ENCODE peak calls at places on chromosome 5, in nine cellular contexts. D is H9, Y is neural progenitor cell, P is IMR-90, G is PC-3, V is GM23248, E is fibroblast of lung, I is HepG2, K is SK-N-SH. A is an unnamed sample.
A peak's percentile ranks its signal among the peaks of the same experiment; 100 is the strongest.

GRCh38 chr5:51622161-51622790 is 239.0 kb downstream of the ISL1 start:
- DNase-seq in D (no peak), Y (peak; percentile 5), P (no peak), G (no peak), V (no peak), E (no peak), I (no peak), K (no peak), A (no peak)

GRCh38 chr5:35741126-35741711 is 115.5 kb upstream of the IL7R start:
- DNase-seq in D (no peak), Y (no peak), P (peak; percentile 6), G (peak; percentile 65), V (peak; percentile 73), E (no peak), I (peak; percentile 81), K (no peak), A (no peak)

GRCh38 chr5:39167141-39167972 is 52.0 kb downstream of the FYB1 start:
- DNase-seq in D (no peak), Y (no peak), P (peak; percentile 28), G (no peak), V (peak; percentile 22), E (peak; percentile 22), I (no peak), K (no peak), A (no peak)

GRCh38 chr5:80269991-80270438 is 14.2 kb upstream of the SERINC5 start:
- DNase-seq in D (no peak), Y (no peak), P (no peak), G (no peak), V (no peak), E (no peak), I (no peak), K (no peak), A (no peak)

GRCh38 chr5:108184940-108185339 is 197.0 kb downstream of the FBXL17 start:
- DNase-seq in D (no peak), Y (no peak), P (no peak), G (no peak), V (no peak), E (no peak), I (no peak), K (no peak), A (no peak)

GRCh38 chr5:117072439-117072838 is 497.8 kb upstream of the SEMA6A start:
- DNase-seq in D (peak; percentile 66), Y (peak; percentile 60), P (no peak), G (no peak), V (no peak), E (no peak), I (no peak), K (no peak), A (no peak)

GRCh38 chr5:120252839-120253238 is 211.3 kb upstream of the PRR16 start:
- DNase-seq in D (no peak), Y (no peak), P (peak; percentile 62), G (peak; percentile 34), V (no peak), E (peak; percentile 69), I (no peak), K (no peak), A (no peak)

GRCh38 chr5:160457255-160457654 is 35.6 kb downstream of the PTTG1 start:
- DNase-seq in D (no peak), Y (no peak), P (no peak), G (no peak), V (no peak), E (no peak), I (no peak), K (no peak), A (no peak)

GRCh38 chr5:108661590-108662219 is 86.0 kb upstream of the FER start:
- DNase-seq in D (no peak), Y (no peak), P (peak; percentile 47), G (peak; percentile 92), V (peak; percentile 24), E (peak; percentile 44), I (peak; percentile 33), K (no peak), A (no peak)

GRCh38 chr5:13746026-13746425 is 198.5 kb downstream of the DNAH5 start:
- DNase-seq in D (no peak), Y (no peak), P (peak; percentile 49), G (peak; percentile 70), V (peak; percentile 8), E (peak; percentile 4), I (no peak), K (no peak), A (no peak)

GRCh38 chr5:124823336-124823849 is 77.0 kb upstream of the ZNF608 start:
- DNase-seq in D (no peak), Y (no peak), P (no peak), G (no peak), V (no peak), E (no peak), I (no peak), K (no peak), A (no peak)

GRCh38 chr5:124825983-124826337 is 79.5 kb upstream of the ZNF608 start:
- DNase-seq in D (no peak), Y (no peak), P (no peak), G (no peak), V (no peak), E (no peak), I (no peak), K (no peak), A (peak; percentile 60)

GRCh38 chr5:124825250-124825982 is 79.0 kb upstream of the ZNF608 start:
- DNase-seq in D (no peak), Y (no peak), P (no peak), G (no peak), V (no peak), E (no peak), I (no peak), K (no peak), A (peak; percentile 87)

GRCh38 chr5:124824637-124825158 is 78.3 kb upstream of the ZNF608 start:
- DNase-seq in D (no peak), Y (no peak), P (peak; percentile 85), G (peak; percentile 60), V (peak; percentile 48), E (peak; percentile 89), I (no peak), K (peak; percentile 46), A (no peak)

GRCh38 chr5:124822647-124823046 is 76.2 kb upstream of the ZNF608 start:
- DNase-seq in D (no peak), Y (no peak), P (no peak), G (no peak), V (no peak), E (no peak), I (no peak), K (no peak), A (no peak)
- H4K20me1 ChIP-seq in D (no peaks in the 10 kb centered on the region), Y (no peaks in the 10 kb centered on the region), P (no peaks in the 10 kb centered on the region), G (no peaks in the 10 kb centered on the region), V (no peaks in the 10 kb centered on the region), E (no peaks in the 10 kb centered on the region), I (no peaks in the 10 kb centered on the region), K (no peaks in the 10 kb centered on the region), A (no peaks in the 10 kb centered on the region)

GRCh38 chr5:140116716-140117115 is 2.8 kb downstream of the PURA start:
- DNase-seq in D (no peak), Y (no peak), P (no peak), G (peak; percentile 53), V (peak; percentile 8), E (no peak), I (no peak), K (no peak), A (no peak)
- H4K20me1 ChIP-seq in D (no peaks in the 10 kb centered on the region), Y (peaks cover 34% of the 10 kb centered on the region), P (peaks cover 42% of the 10 kb centered on the region), G (peaks cover 17% of the 10 kb centered on the region), V (peaks cover 18% of the 10 kb centered on the region), E (peaks cover 3% of the 10 kb centered on the region), I (peaks cover 28% of the 10 kb centered on the region), K (peaks cover 35% of the 10 kb centered on the region), A (peaks cover 62% of the 10 kb centered on the region)

GRCh38 chr5:103620851-103621547 is 58.4 kb upstream of the NUDT12 start:
- DNase-seq in D (no peak), Y (no peak), P (no peak), G (no peak), V (no peak), E (no peak), I (no peak), K (no peak), A (no peak)

GRCh38 chr5:103621548-103621930 is 59.0 kb upstream of the NUDT12 start:
- DNase-seq in D (no peak), Y (no peak), P (no peak), G (no peak), V (no peak), E (peak; percentile 76), I (no peak), K (no peak), A (no peak)

GRCh38 chr5:103624748-103625147 is 62.2 kb upstream of the NUDT12 start:
- DNase-seq in D (no peak), Y (no peak), P (peak; percentile 8), G (peak; percentile 69), V (no peak), E (peak; percentile 30), I (no peak), K (no peak), A (no peak)

DNA sequence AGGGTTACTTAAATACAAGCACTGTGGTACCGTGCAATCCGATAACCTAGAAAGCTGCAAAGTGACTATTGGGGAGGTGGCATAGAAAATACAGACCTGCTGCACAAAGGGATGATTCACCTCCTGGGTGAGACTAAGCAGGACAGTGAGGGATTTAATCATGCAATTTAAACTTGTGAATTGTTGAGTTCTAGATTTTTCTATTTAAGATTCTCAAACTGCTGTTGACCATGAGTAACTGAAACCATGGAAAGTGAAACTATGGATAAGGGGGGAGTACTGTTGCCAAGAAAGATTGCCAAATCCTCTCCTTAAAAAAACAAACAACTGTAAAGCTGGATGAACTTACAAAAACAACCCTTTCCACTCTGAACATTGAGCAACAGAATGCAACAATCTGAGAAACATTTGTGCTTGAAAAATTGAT is 61.5 kb upstream of the NUDT12 start:
- DNase-seq in D (no peak), Y (no peak), P (peak; percentile 78), G (peak; percentile 72), V (peak; percentile 2), E (peak; percentile 74), I (no peak), K (no peak), A (no peak)
- H4K20me1 ChIP-seq in D (no peaks in the 10 kb centered on the region), Y (no peaks in the 10 kb centered on the region), P (no peaks in the 10 kb centered on the region), G (no peaks in the 10 kb centered on the region), V (no peaks in the 10 kb centered on the region), E (no peaks in the 10 kb centered on the region), I (no peaks in the 10 kb centered on the region), K (no peaks in the 10 kb centered on the region), A (no peaks in the 10 kb centered on the region)

GRCh38 chr5:158869092-158869491 is 230.6 kb downstream of the EBF1 start:
- DNase-seq in D (peak; percentile 39), Y (peak; percentile 82), P (no peak), G (no peak), V (no peak), E (no peak), I (no peak), K (no peak), A (no peak)

GRCh38 chr5:158874343-158874742 is 225.4 kb downstream of the EBF1 start:
- DNase-seq in D (no peak), Y (no peak), P (no peak), G (no peak), V (no peak), E (no peak), I (no peak), K (no peak), A (no peak)

GRCh38 chr5:158873115-158873514 is 226.6 kb downstream of the EBF1 start:
- DNase-seq in D (no peak), Y (no peak), P (no peak), G (no peak), V (no peak), E (no peak), I (no peak), K (no peak), A (no peak)

DNA sequence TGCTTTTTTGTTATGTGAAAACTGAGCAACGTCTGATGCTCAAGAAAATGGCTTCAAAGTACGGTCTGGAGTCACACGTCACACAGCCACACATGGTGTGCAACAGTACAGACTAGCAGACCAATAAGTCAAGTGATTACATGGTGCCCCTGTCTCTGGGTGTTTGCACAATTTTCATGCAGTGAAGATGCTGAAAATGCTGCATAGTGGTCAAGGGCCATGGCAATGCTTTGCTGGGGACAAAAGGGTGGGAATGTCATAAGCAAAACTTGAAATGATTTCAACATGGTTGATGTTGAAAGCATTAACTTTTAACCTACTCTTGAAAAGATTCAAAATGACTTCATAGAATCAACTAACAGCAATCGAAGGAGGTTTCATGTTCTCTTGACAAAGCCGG is 231.1 kb downstream of the EBF1 start:
- DNase-seq in D (no peak), Y (no peak), P (no peak), G (no peak), V (no peak), E (no peak), I (no peak), K (no peak), A (no peak)
- H4K20me1 ChIP-seq in D (no peaks in the 10 kb centered on the region), Y (no peaks in the 10 kb centered on the region), P (no peaks in the 10 kb centered on the region), G (no peaks in the 10 kb centered on the region), V (no peaks in the 10 kb centered on the region), E (no peaks in the 10 kb centered on the region), I (no peaks in the 10 kb centered on the region), K (no peaks in the 10 kb centered on the region), A (no peaks in the 10 kb centered on the region)